ENCODE peak calls at places on chromosomes 4 and X, in six cellular contexts. Q is H54; W is WTC11; D is naive thymus-derived CD8-positive, alpha-beta T cell; E is sciatic nerve; Z is NCI-H82. B is an unnamed sample.

GRCh38 chr4:128471576-128471975 is 184.0 kb upstream of the PGRMC2 start:
- DNase-seq in Q (no peak), W (no peak), D (no peak), E (no peak), Z (peak), B (peak)

GRCh38 chr4:130639871-130640270 is 1543.9 kb downstream of the C4orf33 start:
- DNase-seq in Q (no peak), W (no peak), D (no peak), E (no peak), Z (no peak), B (no peak)

GRCh38 chr4:5003918-5004317 is 15.3 kb downstream of the CYTL1 start:
- DNase-seq in Q (no peak), W (no peak), D (no peak), E (no peak), Z (no peak), B (no peak)

GRCh38 chrX:153061732-153062131 is 5.5 kb downstream of the PNMA3 start:
- DNase-seq in Q (peak), W (no peak), D (no peak), E (no peak), Z (no peak), B (peak)

GRCh38 chrX:111829345-111829744 is 46.6 kb upstream of the TRPC5OS start:
- DNase-seq in Q (no peak), W (no peak), D (no peak), E (no peak), Z (no peak), B (no peak)

GRCh38 chr4:185592845-185593488 is 57.7 kb upstream of the PDLIM3 start:
- DNase-seq in Q (no peak), W (no peak), D (no peak), E (no peak), Z (no peak), B (no peak)

GRCh38 chrX:120677017-120677652 is 47.3 kb upstream of the C1GALT1C1 start:
- DNase-seq in Q (no peak), W (no peak), D (no peak), E (no peak), Z (no peak), B (no peak)

GRCh38 chr4:142778430-142778829 is 67.7 kb downstream of the INPP4B start:
- DNase-seq in Q (no peak), W (no peak), D (no peak), E (no peak), Z (no peak), B (peak)

GRCh38 chrX:64205441-64205734 is at the start of gene AMER1:
- DNase-seq in Q (peak), W (no peak), D (no peak), E (no peak), Z (no peak), B (no peak)

GRCh38 chrX:1246816-1247215 is 21.8 kb upstream of the CSF2RA start:
- DNase-seq in Q (peak), W (peak), D (peak), E (peak), Z (peak), B (peak)

GRCh38 chrX:84188320-84188834 is 378 bp upstream of the RPS6KA6 start:
- DNase-seq in Q (no peak), W (peak), D (no peak), E (peak), Z (peak), B (peak)

GRCh38 chr4:184444953-184445309 is 29.4 kb downstream of the IRF2 start:
- DNase-seq in Q (no peak), W (no peak), D (peak), E (no peak), Z (no peak), B (no peak)

GRCh38 chrX:13703135-13703534 is 14.2 kb downstream of the RAB9A start:
- DNase-seq in Q (no peak), W (no peak), D (no peak), E (no peak), Z (no peak), B (no peak)

GRCh38 chr4:82792912-82793649 is 5.5 kb downstream of the SCD5 start:
- DNase-seq in Q (no peak), W (no peak), D (no peak), E (no peak), Z (no peak), B (no peak)

GRCh38 chrX:10173331-10173900 is 16.6 kb downstream of the CLCN4 start:
- DNase-seq in Q (no peak), W (peak), D (no peak), E (peak), Z (no peak), B (peak)

GRCh38 chr4:108118505-108118904 is 50.2 kb downstream of the LEF1 start:
- DNase-seq in Q (no peak), W (no peak), D (peak), E (no peak), Z (no peak), B (no peak)

B was measured in osteoblast.